ENCODE peak calls at places on chromosomes 4 and X, in eight cellular contexts. One of them, this sample, is unnamed.
A peak's percentile ranks its signal among the peaks of the same experiment; 100 is the strongest.

GRCh38 chr4:108829981-108830492 is 67.2 kb upstream of the ETNPPL start:
- DNase-seq in DND-41: no peak
- DNase-seq in IMR-90: no peak
- DNase-seq in effector memory CD4-positive, alpha-beta T cell: no peak
- DNase-seq in heart left ventricle: no peak
- DNase-seq in CD8-positive, alpha-beta T cell: no peak
- DNase-seq in MM.1S: no peak
- DNase-seq in uterus: no peak
- DNase-seq in this sample: no peak

GRCh38 chrX:124940536-124940935 is 379.1 kb upstream of the TEX13C start:
- DNase-seq in DND-41: no peak
- DNase-seq in IMR-90: no peak
- DNase-seq in effector memory CD4-positive, alpha-beta T cell: no peak
- DNase-seq in heart left ventricle: no peak
- DNase-seq in CD8-positive, alpha-beta T cell: no peak
- DNase-seq in MM.1S: no peak
- DNase-seq in uterus: no peak
- DNase-seq in this sample: peak; percentile 3

GRCh38 chrX:791479-792034 is 161.0 kb downstream of the SHOX start:
- DNase-seq in DND-41: no peak
- DNase-seq in IMR-90: no peak
- DNase-seq in effector memory CD4-positive, alpha-beta T cell: no peak
- DNase-seq in heart left ventricle: no peak
- DNase-seq in CD8-positive, alpha-beta T cell: no peak
- DNase-seq in MM.1S: no peak
- DNase-seq in uterus: no peak
- DNase-seq in this sample: no peak

GRCh38 chr4:159160242-159160641 is 57.4 kb downstream of the RAPGEF2 start:
- DNase-seq in DND-41: no peak
- DNase-seq in IMR-90: no peak
- DNase-seq in effector memory CD4-positive, alpha-beta T cell: no peak
- DNase-seq in heart left ventricle: no peak
- DNase-seq in CD8-positive, alpha-beta T cell: no peak
- DNase-seq in MM.1S: no peak
- DNase-seq in uterus: no peak
- DNase-seq in this sample: no peak

GRCh38 chrX:69234624-69235023 is 69.4 kb upstream of the PJA1 start:
- DNase-seq in DND-41: no peak
- DNase-seq in IMR-90: no peak
- DNase-seq in effector memory CD4-positive, alpha-beta T cell: no peak
- DNase-seq in heart left ventricle: no peak
- DNase-seq in CD8-positive, alpha-beta T cell: no peak
- DNase-seq in MM.1S: no peak
- DNase-seq in uterus: peak; percentile 1
- DNase-seq in this sample: no peak

GRCh38 chr4:108360857-108361820 is 192.4 kb upstream of the LEF1 start:
- DNase-seq in DND-41: peak; percentile 58
- DNase-seq in IMR-90: peak; percentile 60
- DNase-seq in effector memory CD4-positive, alpha-beta T cell: no peak
- DNase-seq in heart left ventricle: peak; percentile 31
- DNase-seq in CD8-positive, alpha-beta T cell: no peak
- DNase-seq in MM.1S: no peak
- DNase-seq in uterus: no peak
- DNase-seq in this sample: peak; percentile 14

GRCh38 chr4:37928896-37929537 is 31.2 kb upstream of the PTTG2 start:
- DNase-seq in DND-41: no peak
- DNase-seq in IMR-90: no peak
- DNase-seq in effector memory CD4-positive, alpha-beta T cell: no peak
- DNase-seq in heart left ventricle: no peak
- DNase-seq in CD8-positive, alpha-beta T cell: no peak
- DNase-seq in MM.1S: no peak
- DNase-seq in uterus: no peak
- DNase-seq in this sample: peak; percentile 59

GRCh38 chrX:2710496-2710895 is 19.4 kb downstream of the CD99 start:
- DNase-seq in DND-41: peak; percentile 47
- DNase-seq in IMR-90: no peak
- DNase-seq in effector memory CD4-positive, alpha-beta T cell: no peak
- DNase-seq in heart left ventricle: no peak
- DNase-seq in CD8-positive, alpha-beta T cell: no peak
- DNase-seq in MM.1S: no peak
- DNase-seq in uterus: no peak
- DNase-seq in this sample: peak; percentile 91

GRCh38 chrX:150581093-150581775 is 12.8 kb downstream of the MTM1 start:
- DNase-seq in DND-41: no peak
- DNase-seq in IMR-90: peak; percentile 83
- DNase-seq in effector memory CD4-positive, alpha-beta T cell: no peak
- DNase-seq in heart left ventricle: no peak
- DNase-seq in CD8-positive, alpha-beta T cell: no peak
- DNase-seq in MM.1S: no peak
- DNase-seq in uterus: no peak
- DNase-seq in this sample: peak; percentile 19

GRCh38 chr4:16844796-16845586 is 53.5 kb downstream of the LDB2 start:
- DNase-seq in DND-41: no peak
- DNase-seq in IMR-90: peak; percentile 85
- DNase-seq in effector memory CD4-positive, alpha-beta T cell: no peak
- DNase-seq in heart left ventricle: no peak
- DNase-seq in CD8-positive, alpha-beta T cell: no peak
- DNase-seq in MM.1S: no peak
- DNase-seq in uterus: no peak
- DNase-seq in this sample: no peak

GRCh38 chrX:41870719-41871151 is 52.6 kb downstream of the CASK start:
- DNase-seq in DND-41: no peak
- DNase-seq in IMR-90: no peak
- DNase-seq in effector memory CD4-positive, alpha-beta T cell: no peak
- DNase-seq in heart left ventricle: no peak
- DNase-seq in CD8-positive, alpha-beta T cell: no peak
- DNase-seq in MM.1S: no peak
- DNase-seq in uterus: no peak
- DNase-seq in this sample: no peak

GRCh38 chrX:10903518-10903917 is 207.6 kb upstream of the HCCS start:
- DNase-seq in DND-41: no peak
- DNase-seq in IMR-90: no peak
- DNase-seq in effector memory CD4-positive, alpha-beta T cell: no peak
- DNase-seq in heart left ventricle: no peak
- DNase-seq in CD8-positive, alpha-beta T cell: no peak
- DNase-seq in MM.1S: no peak
- DNase-seq in uterus: no peak
- DNase-seq in this sample: no peak

GRCh38 chrX:47514553-47515235 is 31.7 kb upstream of the ZNF41 start:
- DNase-seq in DND-41: no peak
- DNase-seq in IMR-90: peak; percentile 46
- DNase-seq in effector memory CD4-positive, alpha-beta T cell: no peak
- DNase-seq in heart left ventricle: no peak
- DNase-seq in CD8-positive, alpha-beta T cell: no peak
- DNase-seq in MM.1S: no peak
- DNase-seq in uterus: no peak
- DNase-seq in this sample: no peak

GRCh38 chr4:41442818-41443217 is 95.1 kb upstream of the LIMCH1 start:
- DNase-seq in DND-41: no peak
- DNase-seq in IMR-90: no peak
- DNase-seq in effector memory CD4-positive, alpha-beta T cell: no peak
- DNase-seq in heart left ventricle: no peak
- DNase-seq in CD8-positive, alpha-beta T cell: no peak
- DNase-seq in MM.1S: no peak
- DNase-seq in uterus: no peak
- DNase-seq in this sample: no peak

GRCh38 chr4:26822546-26822945 is 38.1 kb upstream of the STIM2 start:
- DNase-seq in DND-41: no peak
- DNase-seq in IMR-90: no peak
- DNase-seq in effector memory CD4-positive, alpha-beta T cell: no peak
- DNase-seq in heart left ventricle: no peak
- DNase-seq in CD8-positive, alpha-beta T cell: no peak
- DNase-seq in MM.1S: no peak
- DNase-seq in uterus: no peak
- DNase-seq in this sample: peak; percentile 82

GRCh38 chr4:147780137-147780777 is 48.4 kb downstream of the ARHGAP10 start:
- DNase-seq in DND-41: no peak
- DNase-seq in IMR-90: no peak
- DNase-seq in effector memory CD4-positive, alpha-beta T cell: no peak
- DNase-seq in heart left ventricle: no peak
- DNase-seq in CD8-positive, alpha-beta T cell: no peak
- DNase-seq in MM.1S: peak; percentile 48
- DNase-seq in uterus: no peak
- DNase-seq in this sample: no peak

GRCh38 chr4:104901438-104901837 is 245.2 kb upstream of the TET2 start:
- DNase-seq in DND-41: no peak
- DNase-seq in IMR-90: no peak
- DNase-seq in effector memory CD4-positive, alpha-beta T cell: no peak
- DNase-seq in heart left ventricle: no peak
- DNase-seq in CD8-positive, alpha-beta T cell: no peak
- DNase-seq in MM.1S: no peak
- DNase-seq in uterus: no peak
- DNase-seq in this sample: no peak

GRCh38 chr4:166165829-166166420 is 292.9 kb downstream of the TLL1 start:
- DNase-seq in DND-41: peak; percentile 15
- DNase-seq in IMR-90: peak; percentile 68
- DNase-seq in effector memory CD4-positive, alpha-beta T cell: no peak
- DNase-seq in heart left ventricle: no peak
- DNase-seq in CD8-positive, alpha-beta T cell: no peak
- DNase-seq in MM.1S: peak; percentile 77
- DNase-seq in uterus: no peak
- DNase-seq in this sample: peak; percentile 87

GRCh38 chr4:128186623-128187022 is 101.0 kb downstream of the PGRMC2 start:
- DNase-seq in DND-41: no peak
- DNase-seq in IMR-90: no peak
- DNase-seq in effector memory CD4-positive, alpha-beta T cell: no peak
- DNase-seq in heart left ventricle: no peak
- DNase-seq in CD8-positive, alpha-beta T cell: no peak
- DNase-seq in MM.1S: no peak
- DNase-seq in uterus: no peak
- DNase-seq in this sample: no peak

GRCh38 chr4:86279247-86279960 is 80.4 kb downstream of the MAPK10 start:
- DNase-seq in DND-41: no peak
- DNase-seq in IMR-90: no peak
- DNase-seq in effector memory CD4-positive, alpha-beta T cell: no peak
- DNase-seq in heart left ventricle: no peak
- DNase-seq in CD8-positive, alpha-beta T cell: no peak
- DNase-seq in MM.1S: no peak
- DNase-seq in uterus: no peak
- DNase-seq in this sample: no peak

GRCh38 chrX:10725071-10725470 is 104.7 kb upstream of the MID1 start:
- DNase-seq in DND-41: no peak
- DNase-seq in IMR-90: peak; percentile 4
- DNase-seq in effector memory CD4-positive, alpha-beta T cell: no peak
- DNase-seq in heart left ventricle: no peak
- DNase-seq in CD8-positive, alpha-beta T cell: no peak
- DNase-seq in MM.1S: no peak
- DNase-seq in uterus: no peak
- DNase-seq in this sample: peak; percentile 45

DNA sequence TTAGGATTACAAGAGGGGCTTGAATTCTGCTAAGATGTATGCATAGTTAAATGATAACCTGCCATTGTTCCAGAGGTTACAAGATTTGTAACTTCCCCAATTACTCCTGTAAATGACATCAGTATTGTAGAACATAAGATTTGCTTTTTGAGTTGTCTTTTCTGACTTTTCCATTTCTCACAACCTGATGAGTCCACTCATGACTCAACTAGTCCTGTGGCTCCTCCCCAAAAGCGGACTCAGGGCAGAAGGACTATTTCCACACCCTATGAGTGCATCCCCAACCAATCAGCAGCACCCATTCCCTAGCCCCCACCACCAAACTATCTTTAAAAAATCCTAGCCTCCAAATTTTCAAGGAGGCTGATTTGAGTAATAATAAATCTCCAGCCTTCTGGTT is 54.7 kb downstream of the HOPX start:
- DNase-seq in DND-41: no peak
- DNase-seq in IMR-90: no peak
- DNase-seq in effector memory CD4-positive, alpha-beta T cell: no peak
- DNase-seq in heart left ventricle: no peak
- DNase-seq in CD8-positive, alpha-beta T cell: no peak
- DNase-seq in MM.1S: no peak
- DNase-seq in uterus: no peak
- DNase-seq in this sample: no peak
- H3K9me3 ChIP-seq in DND-41: peaks cover 8% of the 10 kb centered on the region
- H3K9me3 ChIP-seq in IMR-90: peaks cover 6% of the 10 kb centered on the region
- H3K9me3 ChIP-seq in effector memory CD4-positive, alpha-beta T cell: no peaks in the 10 kb centered on the region
- H3K9me3 ChIP-seq in heart left ventricle: no peaks in the 10 kb centered on the region
- H3K9me3 ChIP-seq in CD8-positive, alpha-beta T cell: no peaks in the 10 kb centered on the region
- H3K9me3 ChIP-seq in MM.1S: no peaks in the 10 kb centered on the region
- H3K9me3 ChIP-seq in uterus: no peaks in the 10 kb centered on the region
- H3K9me3 ChIP-seq in this sample: no peaks in the 10 kb centered on the region

DNA sequence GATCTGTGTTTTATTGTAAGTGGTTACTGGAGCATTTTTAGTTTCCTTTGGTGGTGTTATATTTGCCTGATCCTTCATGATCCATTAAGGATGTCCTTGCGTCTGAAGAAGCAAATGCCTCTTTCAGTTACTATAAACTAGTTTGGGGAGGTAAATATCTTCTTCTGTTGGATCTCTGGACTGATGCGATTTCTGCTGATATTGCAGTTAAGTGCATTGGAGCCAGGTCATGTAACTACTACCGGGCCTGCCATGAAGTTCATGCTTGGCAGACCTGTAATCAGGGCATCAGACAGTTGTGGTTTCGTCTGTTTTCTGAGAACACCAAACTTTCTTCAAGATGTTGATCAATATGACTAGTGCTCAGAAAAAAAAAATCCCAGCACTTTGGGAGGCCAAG is 22.9 kb downstream of the ZNF718 start:
- DNase-seq in DND-41: no peak
- DNase-seq in IMR-90: no peak
- DNase-seq in effector memory CD4-positive, alpha-beta T cell: no peak
- DNase-seq in heart left ventricle: no peak
- DNase-seq in CD8-positive, alpha-beta T cell: no peak
- DNase-seq in MM.1S: no peak
- DNase-seq in uterus: no peak
- DNase-seq in this sample: no peak
- H3K9me3 ChIP-seq in DND-41: peaks cover 69% of the 10 kb centered on the region
- H3K9me3 ChIP-seq in IMR-90: peaks cover 41% of the 10 kb centered on the region
- H3K9me3 ChIP-seq in effector memory CD4-positive, alpha-beta T cell: peaks cover 27% of the 10 kb centered on the region
- H3K9me3 ChIP-seq in heart left ventricle: peaks cover 73% of the 10 kb centered on the region
- H3K9me3 ChIP-seq in CD8-positive, alpha-beta T cell: peaks cover 57% of the 10 kb centered on the region
- H3K9me3 ChIP-seq in MM.1S: peaks cover 3% of the 10 kb centered on the region
- H3K9me3 ChIP-seq in uterus: no peaks in the 10 kb centered on the region
- H3K9me3 ChIP-seq in this sample: peaks cover 83% of the 10 kb centered on the region

DNA sequence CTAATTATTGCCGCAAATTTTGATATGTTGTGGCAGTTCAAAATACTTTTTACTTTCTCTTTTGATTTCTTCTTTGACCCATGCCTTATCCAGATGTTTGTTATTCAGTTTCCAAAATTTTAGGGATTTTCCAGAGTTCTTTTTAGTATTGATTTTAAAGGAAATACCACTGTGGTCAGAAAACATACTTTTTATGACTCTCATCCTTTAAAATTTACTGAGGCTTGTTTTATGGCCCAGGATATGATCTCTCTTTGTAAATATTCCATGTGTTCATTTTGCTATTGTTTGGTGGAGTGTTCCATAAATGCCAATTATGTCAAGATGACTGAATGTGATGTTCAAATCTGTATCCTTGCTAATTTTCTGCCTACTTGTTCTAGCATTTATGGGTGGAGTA is 272.3 kb upstream of the DIPK2B start:
- DNase-seq in DND-41: no peak
- DNase-seq in IMR-90: peak; percentile 68
- DNase-seq in effector memory CD4-positive, alpha-beta T cell: no peak
- DNase-seq in heart left ventricle: no peak
- DNase-seq in CD8-positive, alpha-beta T cell: no peak
- DNase-seq in MM.1S: no peak
- DNase-seq in uterus: no peak
- DNase-seq in this sample: no peak
- H3K9me3 ChIP-seq in DND-41: no peaks in the 10 kb centered on the region
- H3K9me3 ChIP-seq in IMR-90: peaks cover 5% of the 10 kb centered on the region
- H3K9me3 ChIP-seq in effector memory CD4-positive, alpha-beta T cell: no peaks in the 10 kb centered on the region
- H3K9me3 ChIP-seq in heart left ventricle: no peaks in the 10 kb centered on the region
- H3K9me3 ChIP-seq in CD8-positive, alpha-beta T cell: no peaks in the 10 kb centered on the region
- H3K9me3 ChIP-seq in MM.1S: no peaks in the 10 kb centered on the region
- H3K9me3 ChIP-seq in uterus: no peaks in the 10 kb centered on the region
- H3K9me3 ChIP-seq in this sample: no peaks in the 10 kb centered on the region

GRCh38 chr4:59598233-59598618 is 1601.9 kb upstream of the ADGRL3 start:
- DNase-seq in DND-41: no peak
- DNase-seq in IMR-90: no peak
- DNase-seq in effector memory CD4-positive, alpha-beta T cell: no peak
- DNase-seq in heart left ventricle: no peak
- DNase-seq in CD8-positive, alpha-beta T cell: no peak
- DNase-seq in MM.1S: no peak
- DNase-seq in uterus: no peak
- DNase-seq in this sample: no peak
- H3K9me3 ChIP-seq in DND-41: no peaks in the 10 kb centered on the region
- H3K9me3 ChIP-seq in IMR-90: peaks cover 11% of the 10 kb centered on the region
- H3K9me3 ChIP-seq in effector memory CD4-positive, alpha-beta T cell: no peaks in the 10 kb centered on the region
- H3K9me3 ChIP-seq in heart left ventricle: no peaks in the 10 kb centered on the region
- H3K9me3 ChIP-seq in CD8-positive, alpha-beta T cell: no peaks in the 10 kb centered on the region
- H3K9me3 ChIP-seq in MM.1S: no peaks in the 10 kb centered on the region
- H3K9me3 ChIP-seq in uterus: no peaks in the 10 kb centered on the region
- H3K9me3 ChIP-seq in this sample: no peaks in the 10 kb centered on the region